ENCODE peak calls at places on chromosomes 5 and 9, in four cellular contexts. U is K562, M is stomach, O is Peyer's patch. D is an unnamed sample.

GRCh38 chr5:62577488-62577887 is 1.1 kb upstream of the LRRC70 start:
- DNase-seq in O (no peak), U (no peak), M (no peak), D (no peak)

GRCh38 chr5:167579701-167580045 is 711.8 kb upstream of the WWC1 start:
- DNase-seq in U (no peak), O (no peak), M (no peak), D (no peak)

GRCh38 chr9:8916771-8917170 is 1117.2 kb upstream of the DMAC1 start:
- DNase-seq in M (no peak), U (no peak), O (no peak), D (no peak)

GRCh38 chr5:174418809-174419522 is 305.4 kb upstream of the MSX2 start:
- DNase-seq in M (no peak), U (no peak), O (peak; percentile 72), D (no peak)

GRCh38 chr5:123035320-123035949 is 1.1 kb downstream of the PPIC start:
- DNase-seq in U (peak; percentile 27), O (peak; percentile 80), M (peak; percentile 38), D (peak; percentile 57)

GRCh38 chr9:91433180-91433579 is 9.5 kb upstream of the NFIL3 start:
- DNase-seq in M (no peak), U (no peak), O (no peak), D (no peak)

GRCh38 chr9:109286571-109286977 is 34.3 kb downstream of the EPB41L4B start:
- DNase-seq in M (no peak), O (peak; percentile 22), U (no peak), D (no peak)

GRCh38 chr9:8831568-8831967 is 1032.0 kb upstream of the DMAC1 start:
- DNase-seq in U (no peak), M (no peak), O (no peak), D (no peak)

GRCh38 chr5:57316798-57317327 is 143.0 kb downstream of the GPBP1 start:
- DNase-seq in M (no peak), O (peak; percentile 48), U (no peak), D (no peak)

GRCh38 chr5:175282611-175283225 is 161.3 kb downstream of the DRD1 start:
- DNase-seq in U (no peak), O (no peak), M (no peak), D (no peak)

GRCh38 chr5:126456217-126456616 is 33.0 kb downstream of the GRAMD2B start:
- DNase-seq in M (no peak), U (no peak), O (no peak), D (no peak)

GRCh38 chr5:122906768-122907167 is 61.4 kb downstream of the SNX24 start:
- DNase-seq in U (no peak), M (no peak), O (no peak), D (no peak)

GRCh38 chr9:31168161-31168560 is 1216.3 kb upstream of the ACO1 start:
- DNase-seq in M (no peak), O (no peak), U (no peak), D (no peak)

GRCh38 chr5:103690676-103691075 is 128.1 kb upstream of the NUDT12 start:
- DNase-seq in U (no peak), M (no peak), O (no peak), D (no peak)

GRCh38 chr5:89336111-89336510 is 453.1 kb upstream of the MEF2C start:
- DNase-seq in O (no peak), U (no peak), M (no peak), D (no peak)

GRCh38 chr5:40680741-40681350 is 1.1 kb downstream of the PTGER4 start:
- DNase-seq in M (no peak), O (peak; percentile 78), U (no peak), D (peak; percentile 59)

GRCh38 chr5:171975262-171975876 is 31.1 kb downstream of the FBXW11 start:
- DNase-seq in O (no peak), M (no peak), U (no peak), D (no peak)

GRCh38 chr9:122835313-122835731 is 6.9 kb upstream of the PDCL start:
- DNase-seq in M (no peak), O (no peak), U (peak; percentile 24), D (no peak)

GRCh38 chr5:15655683-15656082 is 155.7 kb downstream of the FBXL7 start:
- DNase-seq in O (no peak), U (no peak), M (no peak), D (no peak)

GRCh38 chr5:60722416-60722815 is 22.4 kb upstream of the DEPDC1B start:
- DNase-seq in U (no peak), O (no peak), M (no peak), D (no peak)

GRCh38 chr9:68678430-68678829 is 26.6 kb upstream of the PIP5K1B start:
- DNase-seq in U (peak; percentile 44), M (no peak), O (no peak), D (no peak)

DNA sequence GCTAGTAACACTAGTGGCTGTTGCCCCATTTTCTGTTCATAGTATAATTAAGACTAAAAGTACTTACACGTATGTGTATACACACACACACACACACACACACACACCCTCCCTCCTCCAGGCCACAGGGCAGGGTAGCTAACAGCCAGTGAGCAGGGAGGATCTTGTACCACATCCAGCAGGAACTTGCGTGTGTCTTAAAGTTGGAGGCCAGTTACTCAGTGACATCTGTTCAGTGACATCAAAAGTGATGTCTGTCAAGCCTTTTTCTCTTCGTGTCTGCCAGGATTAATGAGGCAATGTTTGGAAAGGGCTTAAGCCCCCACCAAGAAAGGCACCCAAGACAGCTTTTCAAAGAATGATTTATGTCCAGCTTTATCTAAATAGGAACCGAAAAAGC is 149.4 kb upstream of the KLF4 start:
- DNase-seq in U (no peak), O (peak; percentile 87), M (peak; percentile 48), D (no peak)
- TF ChIP-seq POLR2A in U (no peak), O (no peak), M (no peak), D (peak; percentile 48)

GRCh38 chr9:61665330-61665751 is 475.5 kb downstream of the SPATA31A7 start:
- DNase-seq in U (no peak), M (peak; percentile 14), O (peak; percentile 39), D (no peak)

GRCh38 chr9:61667559-61668121 is 477.8 kb downstream of the SPATA31A7 start:
- DNase-seq in U (no peak), M (no peak), O (peak; percentile 34), D (no peak)

GRCh38 chr9:61666849-61667371 is 477.1 kb downstream of the SPATA31A7 start:
- DNase-seq in M (peak; percentile 11), U (no peak), O (peak; percentile 34), D (no peak)

GRCh38 chr9:61665829-61666228 is 476.0 kb downstream of the SPATA31A7 start:
- DNase-seq in M (peak; percentile 9), O (peak; percentile 26), U (no peak), D (no peak)

DNA sequence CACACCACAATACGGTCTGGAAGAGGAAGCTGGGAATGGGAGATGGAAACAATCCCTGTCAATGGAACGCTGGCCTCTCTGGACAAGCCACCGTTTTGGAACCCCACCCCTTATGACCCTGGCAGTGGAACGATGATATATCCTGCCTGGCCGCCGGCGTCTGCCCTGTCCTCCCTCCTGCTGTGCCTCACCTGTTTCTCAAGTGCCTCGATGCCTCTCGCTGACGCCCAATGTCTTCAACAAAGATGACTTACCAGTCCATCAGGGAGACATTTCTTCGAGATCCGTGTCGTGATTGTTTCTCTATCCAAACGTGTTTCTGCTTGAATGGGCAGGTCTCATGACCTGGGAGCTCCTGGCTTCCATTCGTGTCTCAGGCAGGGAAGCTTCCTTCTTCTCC is 476.5 kb downstream of the SPATA31A7 start:
- DNase-seq in M (peak; percentile 5), U (no peak), O (peak; percentile 19), D (no peak)
- H3K27ac ChIP-seq in M (no peak overlapping the region), U (no peak overlapping the region), O (no peak overlapping the region), D (no peak overlapping the region)

DNA sequence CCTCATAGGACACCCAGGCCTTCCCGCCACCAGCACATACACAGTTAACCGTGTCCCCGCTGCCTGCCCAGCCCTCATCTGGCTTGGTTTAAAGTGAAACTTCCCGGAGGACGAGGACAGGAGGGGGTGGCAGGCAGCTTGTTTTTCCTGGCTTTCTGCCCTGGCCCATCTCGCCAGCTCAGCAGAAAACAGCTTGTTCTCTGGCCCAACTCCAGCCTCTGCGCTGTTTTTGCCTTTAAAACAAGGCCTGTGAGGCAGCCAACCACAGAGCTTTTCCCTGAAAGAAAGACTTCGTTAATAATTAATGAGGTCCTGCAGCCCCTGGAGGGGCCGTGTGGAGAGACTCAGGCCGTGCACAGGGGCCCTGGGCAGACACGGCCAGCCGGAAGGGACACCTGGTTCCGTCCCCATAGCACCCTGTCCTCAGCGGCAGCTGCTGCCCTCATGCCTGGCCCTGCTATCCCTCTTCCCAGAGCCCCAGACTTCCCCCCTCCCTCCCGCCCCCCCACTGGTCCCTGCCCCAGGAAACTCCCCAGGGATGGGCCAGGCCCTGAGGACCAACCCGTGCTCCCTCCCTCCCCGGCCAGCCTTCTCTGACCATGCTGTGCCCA is 108.7 kb downstream of the RXRA start:
- DNase-seq in M (peak; percentile 98), O (peak; percentile 94), U (no peak), D (peak; percentile 98)
- TF ChIP-seq POLR2A in M (no peak), O (no peak), U (no peak), D (no peak)

DNA sequence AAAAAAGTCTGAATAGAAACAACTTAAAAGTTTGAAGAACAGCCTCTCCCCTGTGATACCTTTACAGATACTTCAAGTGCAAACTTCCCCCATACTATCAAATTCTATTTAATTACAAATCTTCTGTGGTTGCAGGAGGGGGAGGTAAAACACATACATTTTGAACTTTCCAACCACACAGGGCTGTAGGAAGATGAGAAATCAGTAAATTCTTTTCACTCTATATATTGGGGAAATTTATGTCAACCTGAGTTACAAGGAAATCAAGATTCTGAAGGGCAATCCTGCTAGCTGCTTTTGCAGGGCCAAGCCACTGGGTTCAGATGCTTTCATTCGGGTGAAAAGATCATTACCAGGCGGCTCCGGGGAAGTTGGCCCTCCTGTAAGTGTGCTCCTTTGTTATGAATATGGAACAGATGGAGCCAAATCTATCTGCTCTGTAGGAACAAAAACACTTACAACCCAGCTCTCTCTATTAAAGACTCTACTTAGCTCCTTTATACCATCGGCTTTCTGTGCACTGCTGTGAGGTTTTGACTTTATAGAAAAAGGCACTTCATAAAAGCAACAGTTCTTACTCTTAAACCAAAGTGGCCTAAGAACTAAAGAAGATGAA is 269.2 kb downstream of the EFNA5 start:
- DNase-seq in O (no peak), U (no peak), M (no peak), D (no peak)
- H3K27ac ChIP-seq in O (no peak overlapping the region), U (no peak overlapping the region), M (no peak overlapping the region), D (no peak overlapping the region)

GRCh38 chr5:110770286-110770685 is 31.5 kb downstream of the SLC25A46 start:
- DNase-seq in O (no peak), M (no peak), U (no peak), D (no peak)
- TF ChIP-seq POLR2A in O (no peak), M (no peak), U (no peak), D (no peak)

DNA sequence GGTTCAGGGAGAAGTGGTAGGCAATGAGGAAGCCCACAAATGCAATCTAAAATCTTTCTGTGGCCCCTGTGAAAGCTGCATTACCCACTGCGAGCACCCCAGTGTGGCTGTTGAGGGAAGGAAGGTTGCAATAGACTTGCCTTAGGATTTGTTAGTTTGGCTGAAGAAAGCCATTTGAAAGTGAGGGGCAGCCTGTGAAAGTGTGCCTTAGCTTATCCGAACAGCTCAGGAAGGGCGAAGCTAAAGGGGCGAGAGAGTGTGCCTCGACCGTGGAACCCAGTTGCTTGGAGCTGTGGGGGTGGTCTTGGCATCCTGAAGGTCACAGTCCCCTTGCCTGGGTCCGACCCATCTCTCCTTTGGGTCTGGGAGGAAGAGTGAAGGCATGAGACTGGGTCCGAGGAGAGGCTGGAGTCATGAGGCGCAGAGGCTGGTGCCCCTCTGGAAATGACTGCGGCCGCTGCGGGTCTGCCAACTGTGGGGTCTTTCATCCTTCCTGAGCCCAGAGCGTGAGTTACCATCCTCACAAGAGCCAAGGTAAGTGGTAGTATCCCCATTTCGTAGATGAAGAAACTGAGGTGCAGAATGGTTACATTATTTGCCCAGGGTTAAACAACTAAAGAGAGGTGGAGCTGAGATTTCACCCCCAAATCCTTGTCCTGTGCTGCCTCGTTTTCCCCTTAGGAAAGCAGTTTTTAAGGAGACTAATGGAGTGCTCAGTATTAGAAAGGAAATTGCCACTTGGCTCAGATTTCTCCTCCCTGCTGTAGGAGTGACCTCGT is 24.4 kb downstream of the SLC25A25 start:
- DNase-seq in O (no peak), U (no peak), M (no peak), D (no peak)
- H3K27ac ChIP-seq in O (no peak overlapping the region), U (peak overlapping the region; percentile 89), M (peak overlapping the region; percentile 93), D (peak overlapping the region; percentile 57)